ENCODE peak calls at places on chromosome 11, in nine cellular contexts. W is activated naive CD4-positive, alpha-beta T cell treated with anti-CD3 and anti-CD28 coated beads, Interleukin-2, amount 50 U/mL, for 16 hours; X is activated naive CD8-positive, alpha-beta T cell treated with anti-CD3 and anti-CD28 coated beads for 36 hours; U is SW480; I is NCI-H774; E is heart left ventricle; Y is sigmoid colon; M is ureter; Z is adipocyte. B is an unnamed sample.

GRCh38 chr11:65606876-65607613 is 7.0 kb downstream of the MAP3K11 start:
- DNase-seq in U (peak; percentile 98), X (no peak), M (peak; percentile 94), I (no peak), W (no peak), E (peak; percentile 96), Z (peak; percentile 98), Y (peak; percentile 99), B (peak; percentile 90)

GRCh38 chr11:44623321-44623715 is 57.9 kb downstream of the CD82 start:
- DNase-seq in U (no peak), Y (peak; percentile 55), Z (no peak), W (peak; percentile 8), M (peak; percentile 19), I (peak; percentile 11), X (no peak), E (no peak), B (peak; percentile 75)

GRCh38 chr11:65242389-65242788 is 19.4 kb upstream of the POLA2 start:
- DNase-seq in I (no peak), U (no peak), X (no peak), W (no peak), Y (no peak), E (no peak), Z (no peak), M (no peak), B (no peak)

GRCh38 chr11:131668867-131669780 is 298.7 kb downstream of the NTM start:
- DNase-seq in U (peak; percentile 51), I (no peak), Y (peak; percentile 61), E (no peak), Z (peak; percentile 46), X (peak; percentile 46), W (peak; percentile 31), M (no peak), B (no peak)

GRCh38 chr11:2767751-2768150 is 68.0 kb upstream of the KCNQ1OT1 start:
- DNase-seq in X (no peak), U (no peak), I (no peak), M (no peak), Y (no peak), Z (no peak), W (no peak), E (no peak), B (peak; percentile 31)

GRCh38 chr11:74321487-74322188 is 10.2 kb upstream of the P4HA3 start:
- DNase-seq in E (no peak), I (peak; percentile 48), Z (peak; percentile 62), M (no peak), Y (no peak), U (no peak), W (peak; percentile 18), X (peak; percentile 8), B (no peak)

GRCh38 chr11:93329936-93330445 is 551 bp upstream of the DEUP1 start:
- DNase-seq in E (no peak), U (peak; percentile 4), W (no peak), I (peak; percentile 83), Y (no peak), Z (no peak), X (no peak), M (no peak), B (no peak)

GRCh38 chr11:85423331-85423730 is 203.8 kb downstream of the DLG2 start:
- DNase-seq in Y (no peak), W (no peak), Z (no peak), X (no peak), M (no peak), E (no peak), I (no peak), U (no peak), B (peak; percentile 32)

GRCh38 chr11:5272395-5273017 is 2.8 kb upstream of the HBE1 start:
- DNase-seq in M (no peak), Z (no peak), E (no peak), X (no peak), Y (no peak), I (no peak), W (no peak), U (no peak), B (no peak)

GRCh38 chr11:7072401-7073028 is 16.3 kb upstream of the RBMXL2 start:
- DNase-seq in X (no peak), Z (no peak), W (no peak), I (no peak), E (no peak), Y (no peak), M (no peak), U (peak; percentile 8), B (no peak)

GRCh38 chr11:128814856-128815705 is 52.0 kb downstream of the KCNJ1 start:
- DNase-seq in Z (peak; percentile 96), M (no peak), E (peak; percentile 73), U (peak; percentile 39), X (no peak), I (no peak), Y (peak; percentile 82), W (no peak), B (no peak)